ENCODE peak calls at places on chromosome 1, in eight cellular contexts. O is K562, W is endothelial cell of umbilical vein, Q is HCT116, S is A549, Y is HepG2, X is H1, H is GM12878. M is an unnamed sample.

GRCh38 chr1:8055973-8056372 is 29.9 kb upstream of the ERRFI1 start:
- DNase-seq in Y (peak), S (peak), Q (peak), H (no peak), X (no peak), W (no peak), O (no peak), M (peak)

GRCh38 chr1:44323952-44324351 is 31.1 kb downstream of the ERI3 start:
- DNase-seq in X (no peak), O (no peak), H (no peak), W (no peak), S (no peak), Q (no peak), Y (no peak), M (no peak)

GRCh38 chr1:159879977-159880376 is 17.5 kb upstream of the VSIG8 start:
- DNase-seq in W (no peak), X (no peak), O (peak), Q (no peak), Y (no peak), S (peak), H (no peak), M (peak)

GRCh38 chr1:225940385-225941151 is 452 bp downstream of the LEFTY2 start:
- DNase-seq in Q (no peak), O (no peak), X (no peak), W (no peak), H (no peak), Y (no peak), S (no peak), M (no peak)

GRCh38 chr1:199352351-199352750 is 675.2 kb upstream of the NR5A2 start:
- DNase-seq in Q (no peak), X (no peak), Y (no peak), O (no peak), W (no peak), H (no peak), S (no peak), M (no peak)

GRCh38 chr1:69755647-69756046 is 187.9 kb downstream of the LRRC7 start:
- DNase-seq in H (no peak), Q (no peak), W (peak), Y (no peak), O (no peak), X (no peak), S (no peak), M (no peak)

GRCh38 chr1:197706593-197706992 is 68.7 kb downstream of the DENND1B start:
- DNase-seq in W (no peak), Y (no peak), Q (no peak), X (no peak), O (no peak), H (no peak), S (no peak), M (no peak)

GRCh38 chr1:75533085-75533484 is 77.8 kb downstream of the SLC44A5 start:
- DNase-seq in Y (no peak), S (no peak), W (peak), O (no peak), Q (no peak), X (no peak), H (no peak), M (no peak)

GRCh38 chr1:225361176-225361575 is 66.7 kb downstream of the LBR start:
- DNase-seq in Q (no peak), Y (no peak), X (no peak), W (no peak), S (no peak), H (no peak), O (no peak), M (no peak)

GRCh38 chr1:17765444-17766411 is 10.6 kb downstream of the ACTL8 start:
- DNase-seq in S (peak), Q (no peak), H (no peak), X (no peak), Y (no peak), O (no peak), W (no peak), M (no peak)

GRCh38 chr1:194487172-194487571 is 1300.8 kb upstream of the B3GALT2 start:
- DNase-seq in W (no peak), Q (no peak), S (no peak), H (no peak), Y (no peak), X (no peak), O (no peak), M (no peak)

GRCh38 chr1:113210248-113210647 is 137.2 kb downstream of the LRIG2 start:
- DNase-seq in O (peak), H (no peak), Y (no peak), W (no peak), Q (no peak), X (no peak), S (no peak), M (no peak)

GRCh38 chr1:81803423-81804103 is 2.8 kb downstream of the ADGRL2 start:
- DNase-seq in Q (no peak), H (no peak), X (no peak), Y (peak), W (peak), S (peak), O (no peak), M (no peak)

GRCh38 chr1:211705439-211706205 is 30.2 kb upstream of the NEK2 start:
- DNase-seq in Y (no peak), H (no peak), S (no peak), Q (no peak), W (no peak), O (no peak), X (no peak), M (no peak)

GRCh38 chr1:26353976-26354820 is at the start of gene CRYBG2:
- DNase-seq in Q (peak), Y (no peak), O (no peak), H (no peak), S (no peak), W (no peak), X (no peak), M (no peak)
- TF ChIP-seq POLR2A in Q (no peak), Y (no peak), O (no peak), H (no peak), S (no peak), W (no peak), X (no peak), M (no peak)

GRCh38 chr1:52056937-52057231 is 789 bp downstream of the BTF3L4 start:
- DNase-seq in S (no peak), Y (no peak), Q (no peak), W (no peak), O (no peak), H (no peak), X (no peak), M (no peak)
- TF ChIP-seq MAX in S (no peak), Y (no peak), Q (no peak), W (no peak), O (no peak), H (no peak), X (no peak), M (no peak)

GRCh38 chr1:162847839-162848453 is 13.0 kb downstream of the CCDC190 start:
- DNase-seq in Q (peak), S (peak), H (no peak), O (peak), Y (peak), W (peak), X (peak), M (peak)

GRCh38 chr1:162844153-162844552 is 16.8 kb downstream of the CCDC190 start:
- DNase-seq in H (no peak), S (no peak), W (no peak), Q (no peak), Y (no peak), O (no peak), X (no peak), M (no peak)

GRCh38 chr1:162849711-162850110 is 11.3 kb downstream of the CCDC190 start:
- DNase-seq in H (no peak), Q (no peak), W (no peak), O (no peak), S (no peak), Y (no peak), X (no peak), M (no peak)

GRCh38 chr1:162851341-162851740 is 9.6 kb downstream of the CCDC190 start:
- DNase-seq in X (no peak), O (no peak), H (no peak), W (no peak), Q (no peak), Y (no peak), S (no peak), M (no peak)

DNA sequence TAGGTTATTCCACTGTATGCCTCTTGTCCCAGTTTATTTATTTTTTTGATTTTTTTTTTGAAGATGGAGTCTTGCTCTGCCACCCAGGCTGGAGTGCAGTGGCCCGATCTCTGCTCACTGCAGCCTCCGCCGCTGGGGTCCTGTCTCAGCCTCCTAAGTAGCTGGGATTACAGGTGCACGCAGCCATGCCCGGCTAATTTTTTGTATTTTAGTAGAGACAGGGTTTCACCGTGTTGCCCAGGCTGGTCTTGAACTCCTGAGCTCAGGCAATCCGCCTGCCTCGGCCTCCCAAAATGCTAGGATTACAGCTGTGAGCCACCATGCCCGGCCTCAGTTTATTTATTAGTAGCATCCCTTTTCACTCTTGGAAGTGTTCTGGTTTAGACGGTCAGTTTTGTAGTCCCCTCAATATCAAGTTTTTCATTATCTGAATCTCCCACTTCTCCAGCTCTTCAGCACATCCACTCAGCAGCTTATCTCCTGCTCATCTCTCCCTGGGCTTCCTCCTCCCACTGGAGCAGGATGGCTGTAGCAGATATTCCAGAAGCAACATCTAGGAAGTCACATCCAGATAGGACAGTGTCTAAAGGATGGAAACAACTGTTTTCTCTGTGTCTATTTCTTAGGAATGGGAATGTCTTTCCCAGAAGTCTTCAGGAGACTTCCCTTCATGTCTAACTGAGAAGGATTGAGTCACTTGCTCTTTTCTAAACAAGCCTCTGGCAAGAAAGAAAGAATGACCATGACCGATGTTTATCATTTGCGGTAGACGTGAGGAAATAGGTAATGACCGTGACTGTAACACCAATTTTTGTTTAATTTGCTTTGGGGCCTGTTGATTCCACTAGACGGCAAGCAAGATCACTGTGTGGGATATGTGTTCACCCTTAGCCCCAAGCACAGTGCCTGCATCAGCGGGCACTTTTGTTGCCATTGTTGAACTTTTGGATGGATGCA is 14.4 kb downstream of the CCDC190 start:
- DNase-seq in Y (no peak), S (no peak), Q (no peak), W (no peak), H (no peak), O (no peak), X (no peak), M (no peak)
- TF ChIP-seq POLR2A in Y (no peak), S (no peak), Q (no peak), W (no peak), H (no peak), O (no peak), X (no peak), M (no peak)

GRCh38 chr1:109084563-109085517 is 5.7 kb upstream of the TMEM167B start:
- DNase-seq in W (no peak), X (no peak), Y (peak), H (no peak), Q (no peak), S (no peak), O (peak), M (peak)
- TF ChIP-seq MAX in W (no peak), X (no peak), Y (no peak), H (no peak), Q (no peak), S (no peak), O (no peak), M (no peak)

GRCh38 chr1:111346089-111346885 is 55.6 kb downstream of the CHIA start:
- DNase-seq in Y (peak), O (peak), W (peak), H (peak), X (peak), Q (peak), S (peak), M (peak)
- TF ChIP-seq POLR2A in Y (peak), O (no peak), W (no peak), H (peak), X (no peak), Q (no peak), S (no peak), M (no peak)

GRCh38 chr1:210332233-210332632 is 3.5 kb downstream of the HHAT start:
- DNase-seq in S (no peak), O (no peak), H (no peak), X (no peak), W (no peak), Q (no peak), Y (no peak), M (no peak)
- TF ChIP-seq MAX in S (no peak), O (no peak), H (no peak), X (no peak), W (no peak), Q (no peak), Y (no peak), M (no peak)

DNA sequence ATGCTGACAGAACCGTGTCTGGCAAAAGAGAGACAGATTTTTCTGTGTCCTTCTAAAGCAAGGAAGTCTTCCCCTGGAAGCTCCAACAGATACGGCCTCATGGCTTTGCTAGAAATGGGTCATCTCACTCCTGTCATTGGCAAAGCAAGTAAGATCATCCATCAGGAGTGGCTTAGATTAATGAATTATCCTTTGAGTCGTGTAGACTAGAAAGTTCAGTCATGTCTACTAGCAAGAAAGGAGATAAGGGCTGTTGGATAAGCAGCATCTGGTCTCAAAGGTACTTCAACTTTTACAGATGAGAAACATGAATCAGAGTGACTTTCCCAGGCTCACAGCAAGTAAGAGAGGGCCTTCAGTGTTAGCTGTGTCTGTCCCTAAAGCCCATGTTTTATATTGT is 3.4 kb upstream of the AGO3 start:
- DNase-seq in Q (no peak), W (no peak), O (peak), X (no peak), S (no peak), H (no peak), Y (no peak), M (no peak)
- TF ChIP-seq POLR2A in Q (no peak), W (no peak), O (no peak), X (no peak), S (no peak), H (no peak), Y (no peak), M (no peak)

GRCh38 chr1:152188673-152189591 is 29.9 kb upstream of the RPTN start:
- DNase-seq in S (peak), Q (no peak), W (peak), X (peak), Y (peak), H (no peak), O (peak), M (peak)
- TF ChIP-seq MAX in S (peak), Q (no peak), W (no peak), X (no peak), Y (no peak), H (no peak), O (no peak), M (no peak)

GRCh38 chr1:93446837-93447451 is 974 bp upstream of the FNBP1L start:
- DNase-seq in Y (peak), Q (no peak), W (peak), H (no peak), O (peak), X (no peak), S (peak), M (no peak)
- TF ChIP-seq POLR2A in Y (no peak), Q (no peak), W (no peak), H (no peak), O (no peak), X (no peak), S (no peak), M (no peak)

GRCh38 chr1:218783916-218784315 is 389.8 kb upstream of the LYPLAL1 start:
- DNase-seq in H (no peak), Y (no peak), W (no peak), S (no peak), X (no peak), Q (no peak), O (no peak), M (no peak)

GRCh38 chr1:218787826-218788225 is 385.9 kb upstream of the LYPLAL1 start:
- DNase-seq in W (no peak), Y (no peak), O (no peak), S (no peak), X (no peak), H (no peak), Q (no peak), M (peak)

DNA sequence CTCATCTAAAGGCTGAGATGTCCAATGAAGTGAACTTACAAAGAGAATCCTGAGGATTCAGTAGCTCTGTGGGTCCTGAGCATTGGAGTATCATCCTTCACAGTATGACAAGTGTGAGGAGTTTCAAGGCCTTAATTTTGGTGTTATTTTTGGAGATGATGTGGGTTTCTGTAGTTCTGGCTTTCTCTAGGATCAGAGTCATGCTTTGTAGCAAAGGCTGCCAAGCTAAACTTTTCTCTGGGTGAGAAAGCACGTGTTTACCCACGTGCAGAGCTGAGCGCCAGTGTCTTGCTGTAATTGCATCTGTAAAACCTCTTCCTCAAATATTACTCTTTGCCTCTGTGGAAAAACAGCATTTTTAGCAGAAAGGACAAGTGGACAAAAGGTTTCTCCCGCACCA is 387.8 kb upstream of the LYPLAL1 start:
- DNase-seq in W (peak), Q (no peak), Y (no peak), O (no peak), S (no peak), H (no peak), X (no peak), M (no peak)
- TF ChIP-seq MAX in W (peak), Q (no peak), Y (no peak), O (no peak), S (no peak), H (no peak), X (no peak), M (no peak)